ENCODE peak calls at places on chromosomes 16 and 17, in five cellular contexts. One of them, this sample, is unnamed.

GRCh38 chr16:57304169-57305061 is 19.9 kb upstream of the PLLP start:
- DNase-seq in CD4-positive, alpha-beta T cell: no peak
- DNase-seq in neural progenitor cell: no peak
- DNase-seq in pancreas: no peak
- DNase-seq in brain microvascular endothelial cell: peak
- DNase-seq in this sample: no peak

GRCh38 chr16:22001591-22001990 is 675 bp upstream of the PDZD9 start:
- DNase-seq in pancreas: no peak
- DNase-seq in neural progenitor cell: no peak
- DNase-seq in brain microvascular endothelial cell: no peak
- DNase-seq in CD4-positive, alpha-beta T cell: no peak
- DNase-seq in this sample: peak

GRCh38 chr17:78882546-78883089 is 20.4 kb downstream of the CEP295NL start:
- DNase-seq in pancreas: peak
- DNase-seq in CD4-positive, alpha-beta T cell: no peak
- DNase-seq in brain microvascular endothelial cell: no peak
- DNase-seq in neural progenitor cell: no peak
- DNase-seq in this sample: peak

GRCh38 chr17:79981090-79981489 is 54.6 kb downstream of the TBC1D16 start:
- DNase-seq in neural progenitor cell: peak
- DNase-seq in CD4-positive, alpha-beta T cell: no peak
- DNase-seq in brain microvascular endothelial cell: no peak
- DNase-seq in pancreas: peak
- DNase-seq in this sample: no peak

GRCh38 chr16:86775401-86775985 is 197.1 kb downstream of the FOXL1 start:
- DNase-seq in pancreas: no peak
- DNase-seq in CD4-positive, alpha-beta T cell: no peak
- DNase-seq in brain microvascular endothelial cell: no peak
- DNase-seq in neural progenitor cell: peak
- DNase-seq in this sample: no peak

GRCh38 chr16:79628501-79628975 is 28.0 kb upstream of the MAF start:
- DNase-seq in neural progenitor cell: no peak
- DNase-seq in pancreas: no peak
- DNase-seq in brain microvascular endothelial cell: peak
- DNase-seq in CD4-positive, alpha-beta T cell: peak
- DNase-seq in this sample: no peak

GRCh38 chr16:27377666-27378485 is 24.1 kb upstream of the IL21R start:
- DNase-seq in neural progenitor cell: no peak
- DNase-seq in CD4-positive, alpha-beta T cell: no peak
- DNase-seq in pancreas: no peak
- DNase-seq in brain microvascular endothelial cell: no peak
- DNase-seq in this sample: no peak

GRCh38 chr16:49858200-49859129 is 2.6 kb upstream of the ZNF423 start:
- DNase-seq in neural progenitor cell: peak
- DNase-seq in CD4-positive, alpha-beta T cell: no peak
- DNase-seq in pancreas: peak
- DNase-seq in brain microvascular endothelial cell: no peak
- DNase-seq in this sample: no peak

GRCh38 chr16:22063888-22064467 is 28.4 kb upstream of the VWA3A start:
- DNase-seq in pancreas: no peak
- DNase-seq in CD4-positive, alpha-beta T cell: no peak
- DNase-seq in neural progenitor cell: peak
- DNase-seq in brain microvascular endothelial cell: no peak
- DNase-seq in this sample: no peak

GRCh38 chr16:12558641-12559040 is 245.0 kb downstream of the CPPED1 start:
- DNase-seq in CD4-positive, alpha-beta T cell: no peak
- DNase-seq in pancreas: no peak
- DNase-seq in neural progenitor cell: no peak
- DNase-seq in brain microvascular endothelial cell: no peak
- DNase-seq in this sample: no peak

GRCh38 chr16:52634101-52634500 is 87.2 kb upstream of the TOX3 start:
- DNase-seq in CD4-positive, alpha-beta T cell: no peak
- DNase-seq in pancreas: no peak
- DNase-seq in neural progenitor cell: no peak
- DNase-seq in brain microvascular endothelial cell: no peak
- DNase-seq in this sample: no peak

GRCh38 chr17:75487351-75488070 is 27.8 kb downstream of the CASKIN2 start:
- DNase-seq in pancreas: no peak
- DNase-seq in brain microvascular endothelial cell: peak
- DNase-seq in CD4-positive, alpha-beta T cell: peak
- DNase-seq in neural progenitor cell: no peak
- DNase-seq in this sample: no peak

GRCh38 chr16:12538667-12539081 is 265.0 kb downstream of the CPPED1 start:
- DNase-seq in brain microvascular endothelial cell: no peak
- DNase-seq in CD4-positive, alpha-beta T cell: no peak
- DNase-seq in neural progenitor cell: no peak
- DNase-seq in pancreas: no peak
- DNase-seq in this sample: no peak

GRCh38 chr16:82192665-82193064 is 22.6 kb upstream of the MPHOSPH6 start:
- DNase-seq in CD4-positive, alpha-beta T cell: no peak
- DNase-seq in pancreas: no peak
- DNase-seq in brain microvascular endothelial cell: peak
- DNase-seq in neural progenitor cell: no peak
- DNase-seq in this sample: peak

GRCh38 chr17:80743181-80743771 is 198.6 kb downstream of the RPTOR start:
- DNase-seq in brain microvascular endothelial cell: no peak
- DNase-seq in neural progenitor cell: no peak
- DNase-seq in CD4-positive, alpha-beta T cell: peak
- DNase-seq in pancreas: no peak
- DNase-seq in this sample: no peak

GRCh38 chr17:57782051-57782490 is 37.0 kb upstream of the CCDC182 start:
- DNase-seq in brain microvascular endothelial cell: no peak
- DNase-seq in neural progenitor cell: peak
- DNase-seq in pancreas: no peak
- DNase-seq in CD4-positive, alpha-beta T cell: no peak
- DNase-seq in this sample: no peak

GRCh38 chr16:78235168-78235800 is 135.8 kb downstream of the WWOX start:
- DNase-seq in CD4-positive, alpha-beta T cell: peak
- DNase-seq in brain microvascular endothelial cell: peak
- DNase-seq in neural progenitor cell: peak
- DNase-seq in pancreas: peak
- DNase-seq in this sample: peak

GRCh38 chr17:2087597-2088211 is 32.8 kb downstream of the HIC1 start:
- DNase-seq in neural progenitor cell: no peak
- DNase-seq in CD4-positive, alpha-beta T cell: peak
- DNase-seq in brain microvascular endothelial cell: peak
- DNase-seq in pancreas: no peak
- DNase-seq in this sample: no peak

GRCh38 chr17:28760987-28761562 is 17.3 kb downstream of the TRAF4 start:
- DNase-seq in brain microvascular endothelial cell: peak
- DNase-seq in CD4-positive, alpha-beta T cell: no peak
- DNase-seq in pancreas: peak
- DNase-seq in neural progenitor cell: peak
- DNase-seq in this sample: peak

GRCh38 chr16:4936991-4937781 is at the start of gene PPL:
- DNase-seq in neural progenitor cell: peak
- DNase-seq in pancreas: peak
- DNase-seq in CD4-positive, alpha-beta T cell: no peak
- DNase-seq in brain microvascular endothelial cell: no peak
- DNase-seq in this sample: no peak

GRCh38 chr16:58127033-58127556 is 2.1 kb downstream of the CFAP20 start:
- DNase-seq in brain microvascular endothelial cell: peak
- DNase-seq in CD4-positive, alpha-beta T cell: peak
- DNase-seq in pancreas: no peak
- DNase-seq in neural progenitor cell: peak
- DNase-seq in this sample: peak

GRCh38 chr17:31802502-31802901 is 56.5 kb downstream of the COPRS start:
- DNase-seq in pancreas: no peak
- DNase-seq in CD4-positive, alpha-beta T cell: no peak
- DNase-seq in brain microvascular endothelial cell: no peak
- DNase-seq in neural progenitor cell: no peak
- DNase-seq in this sample: no peak

GRCh38 chr17:42979511-42980273 is at the start of gene PTGES3L:
- DNase-seq in CD4-positive, alpha-beta T cell: no peak
- DNase-seq in brain microvascular endothelial cell: peak
- DNase-seq in neural progenitor cell: peak
- DNase-seq in pancreas: no peak
- DNase-seq in this sample: peak

GRCh38 chr16:69123894-69124293 is 8.5 kb downstream of the CHTF8 start:
- DNase-seq in pancreas: no peak
- DNase-seq in brain microvascular endothelial cell: peak
- DNase-seq in neural progenitor cell: peak
- DNase-seq in CD4-positive, alpha-beta T cell: peak
- DNase-seq in this sample: peak

GRCh38 chr16:17921357-17921978 is 415.1 kb downstream of the NPIPA8 start:
- DNase-seq in neural progenitor cell: peak
- DNase-seq in CD4-positive, alpha-beta T cell: peak
- DNase-seq in brain microvascular endothelial cell: no peak
- DNase-seq in pancreas: no peak
- DNase-seq in this sample: no peak

GRCh38 chr16:53501216-53501859 is 1.7 kb downstream of the AKTIP start:
- DNase-seq in CD4-positive, alpha-beta T cell: no peak
- DNase-seq in brain microvascular endothelial cell: no peak
- DNase-seq in pancreas: no peak
- DNase-seq in neural progenitor cell: no peak
- DNase-seq in this sample: no peak

GRCh38 chr17:76553163-76553908 is 13.5 kb downstream of the PRCD start:
- DNase-seq in CD4-positive, alpha-beta T cell: no peak
- DNase-seq in pancreas: no peak
- DNase-seq in neural progenitor cell: no peak
- DNase-seq in brain microvascular endothelial cell: no peak
- DNase-seq in this sample: no peak

GRCh38 chr17:48129981-48130380 is 22.4 kb downstream of the SNX11 start:
- DNase-seq in brain microvascular endothelial cell: no peak
- DNase-seq in CD4-positive, alpha-beta T cell: no peak
- DNase-seq in neural progenitor cell: peak
- DNase-seq in pancreas: no peak
- DNase-seq in this sample: no peak

GRCh38 chr17:45894022-45894784 is at the start of gene MAPT:
- DNase-seq in brain microvascular endothelial cell: peak
- DNase-seq in CD4-positive, alpha-beta T cell: peak
- DNase-seq in pancreas: peak
- DNase-seq in neural progenitor cell: peak
- DNase-seq in this sample: peak
- TF ChIP-seq CTCF in brain microvascular endothelial cell: peak
- TF ChIP-seq CTCF in CD4-positive, alpha-beta T cell: peak
- TF ChIP-seq CTCF in pancreas: peak
- TF ChIP-seq CTCF in neural progenitor cell: peak
- TF ChIP-seq CTCF in this sample: peak

DNA sequence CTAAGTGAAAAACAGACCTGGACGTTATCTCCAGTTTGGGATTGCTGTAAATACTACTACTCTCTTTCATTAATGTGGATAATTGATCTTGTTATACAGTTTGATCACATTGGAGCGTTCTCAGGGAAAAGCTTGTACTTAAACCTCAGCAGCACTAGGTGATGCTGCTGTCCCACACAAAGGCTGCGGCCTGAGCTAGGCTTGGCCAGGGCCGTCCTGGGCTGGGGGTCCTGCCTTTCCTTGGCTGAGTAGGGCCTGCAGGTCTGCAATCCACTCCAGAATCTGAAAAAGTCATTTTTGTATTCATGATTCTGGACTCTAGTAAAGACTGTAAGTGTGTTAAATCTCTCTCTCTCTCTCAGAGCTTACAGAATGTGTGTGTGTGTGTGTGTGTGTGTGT is 23.7 kb upstream of the PMFBP1 start:
- DNase-seq in pancreas: no peak
- DNase-seq in CD4-positive, alpha-beta T cell: no peak
- DNase-seq in brain microvascular endothelial cell: no peak
- DNase-seq in neural progenitor cell: peak
- DNase-seq in this sample: no peak
- TF ChIP-seq CTCF in pancreas: no peak
- TF ChIP-seq CTCF in CD4-positive, alpha-beta T cell: no peak
- TF ChIP-seq CTCF in brain microvascular endothelial cell: peak
- TF ChIP-seq CTCF in neural progenitor cell: peak
- TF ChIP-seq CTCF in this sample: peak

GRCh38 chr16:2432286-2432685 is 3.0 kb downstream of the CCNF start:
- DNase-seq in CD4-positive, alpha-beta T cell: no peak
- DNase-seq in neural progenitor cell: peak
- DNase-seq in pancreas: no peak
- DNase-seq in brain microvascular endothelial cell: no peak
- DNase-seq in this sample: no peak
- TF ChIP-seq CTCF in CD4-positive, alpha-beta T cell: no peak
- TF ChIP-seq CTCF in neural progenitor cell: no peak
- TF ChIP-seq CTCF in pancreas: no peak
- TF ChIP-seq CTCF in brain microvascular endothelial cell: peak
- TF ChIP-seq CTCF in this sample: peak

GRCh38 chr17:60641126-60641525 is 36.5 kb upstream of the BCAS3 start:
- DNase-seq in brain microvascular endothelial cell: no peak
- DNase-seq in CD4-positive, alpha-beta T cell: no peak
- DNase-seq in pancreas: no peak
- DNase-seq in neural progenitor cell: no peak
- DNase-seq in this sample: peak

GRCh38 chr17:60637683-60638082 is 37.7 kb downstream of the PPM1D start:
- DNase-seq in neural progenitor cell: no peak
- DNase-seq in brain microvascular endothelial cell: no peak
- DNase-seq in CD4-positive, alpha-beta T cell: no peak
- DNase-seq in pancreas: no peak
- DNase-seq in this sample: no peak

GRCh38 chr17:60639019-60639330 is 38.7 kb upstream of the BCAS3 start:
- DNase-seq in brain microvascular endothelial cell: no peak
- DNase-seq in pancreas: no peak
- DNase-seq in CD4-positive, alpha-beta T cell: no peak
- DNase-seq in neural progenitor cell: no peak
- DNase-seq in this sample: no peak

GRCh38 chr17:60641810-60642220 is 35.8 kb upstream of the BCAS3 start:
- DNase-seq in pancreas: no peak
- DNase-seq in brain microvascular endothelial cell: peak
- DNase-seq in neural progenitor cell: peak
- DNase-seq in CD4-positive, alpha-beta T cell: peak
- DNase-seq in this sample: peak

GRCh38 chr17:60640503-60640902 is 37.1 kb upstream of the BCAS3 start:
- DNase-seq in CD4-positive, alpha-beta T cell: no peak
- DNase-seq in neural progenitor cell: peak
- DNase-seq in brain microvascular endothelial cell: no peak
- DNase-seq in pancreas: no peak
- DNase-seq in this sample: peak
- TF ChIP-seq CTCF in CD4-positive, alpha-beta T cell: no peak
- TF ChIP-seq CTCF in neural progenitor cell: peak
- TF ChIP-seq CTCF in brain microvascular endothelial cell: peak
- TF ChIP-seq CTCF in pancreas: no peak
- TF ChIP-seq CTCF in this sample: peak